ENCODE peak calls at places on chromosomes 7 and 10, in six cellular contexts. S, B, Y, L, O and T are unnamed samples. For H3K4me1, the result is how much of the 10 kb centered on the place peaks cover.

GRCh38 chr10:70672165-70672992 is at the start of gene ADAMTS14:
- DNase-seq in Y (peak), O (peak), S (no peak), B (no peak), L (peak), T (peak)

GRCh38 chr10:24209946-24210491 is 1.1 kb downstream of the KIAA1217 start:
- DNase-seq in B (peak), O (peak), Y (no peak), S (peak), L (no peak), T (peak)

GRCh38 chr10:101839421-101840063 is 4.1 kb downstream of the KCNIP2 start:
- DNase-seq in O (no peak), L (peak), S (peak), Y (peak), B (no peak), T (peak)

GRCh38 chr10:43203491-43204393 is 63.1 kb downstream of the RASGEF1A start:
- DNase-seq in O (no peak), S (no peak), B (no peak), L (peak), Y (peak), T (peak)

GRCh38 chr7:36048902-36049240 is 104.2 kb upstream of the EEPD1 start:
- DNase-seq in O (peak), S (peak), B (no peak), L (no peak), Y (no peak), T (no peak)

GRCh38 chr10:29204119-29204518 is 84.8 kb upstream of the LYZL1 start:
- DNase-seq in L (no peak), B (peak), S (no peak), Y (peak), O (no peak), T (peak)

GRCh38 chr7:133753513-133753912 is 373.6 kb upstream of the LRGUK start:
- DNase-seq in S (no peak), O (peak), Y (no peak), B (no peak), L (no peak), T (no peak)

GRCh38 chr10:125020871-125021270 is 78.9 kb downstream of the ZRANB1 start:
- DNase-seq in S (no peak), B (no peak), O (no peak), L (no peak), Y (no peak), T (no peak)

GRCh38 chr7:87100326-87100725 is 40.9 kb upstream of the ELAPOR2 start:
- DNase-seq in S (no peak), L (no peak), B (no peak), Y (no peak), O (no peak), T (no peak)

GRCh38 chr7:73612598-73613269 is 11.6 kb downstream of the MLXIPL start:
- DNase-seq in L (no peak), S (peak), O (peak), B (no peak), Y (peak), T (peak)

GRCh38 chr10:13969118-13969791 is 361.5 kb downstream of the FRMD4A start:
- DNase-seq in B (no peak), L (no peak), S (no peak), Y (no peak), O (peak), T (no peak)

GRCh38 chr7:38673795-38674194 is 42.6 kb upstream of the AMPH start:
- DNase-seq in B (no peak), O (peak), Y (no peak), S (peak), L (no peak), T (no peak)

GRCh38 chr10:35575640-35576039 is 29.5 kb upstream of the GJD4 start:
- DNase-seq in S (no peak), Y (no peak), O (no peak), B (no peak), L (no peak), T (no peak)

GRCh38 chr10:117534321-117535044 is 8.1 kb upstream of the EMX2 start:
- DNase-seq in O (no peak), L (no peak), S (no peak), Y (peak), B (no peak), T (peak)

GRCh38 chr7:80999771-81000170 is 80.9 kb upstream of the SEMA3C start:
- DNase-seq in L (no peak), Y (no peak), S (no peak), O (no peak), B (no peak), T (no peak)

GRCh38 chr10:97499561-97500296 is 1.0 kb downstream of the UBTD1 start:
- DNase-seq in S (peak), L (peak), B (peak), O (peak), Y (peak), T (no peak)

GRCh38 chr7:79176859-79177477 is 276.5 kb downstream of the MAGI2 start:
- DNase-seq in L (no peak), Y (peak), O (peak), S (peak), B (peak), T (no peak)

GRCh38 chr7:37578350-37578749 is 105.2 kb upstream of the GPR141 start:
- DNase-seq in Y (no peak), O (no peak), L (no peak), S (no peak), B (no peak), T (no peak)

GRCh38 chr7:8831386-8831785 is 398.0 kb downstream of the NXPH1 start:
- DNase-seq in O (peak), B (no peak), L (no peak), S (no peak), Y (no peak), T (no peak)

GRCh38 chr10:70880077-70880534 is 8.3 kb downstream of the PCBD1 start:
- DNase-seq in O (peak), L (peak), B (peak), Y (peak), S (peak), T (peak)

GRCh38 chr7:131255242-131255641 is 72.4 kb upstream of the MKLN1 start:
- DNase-seq in Y (no peak), O (no peak), L (no peak), S (no peak), B (no peak), T (no peak)

GRCh38 chr7:137923380-137923779 is 76.6 kb upstream of the DGKI start:
- DNase-seq in B (no peak), Y (no peak), O (peak), S (peak), L (no peak), T (no peak)

DNA sequence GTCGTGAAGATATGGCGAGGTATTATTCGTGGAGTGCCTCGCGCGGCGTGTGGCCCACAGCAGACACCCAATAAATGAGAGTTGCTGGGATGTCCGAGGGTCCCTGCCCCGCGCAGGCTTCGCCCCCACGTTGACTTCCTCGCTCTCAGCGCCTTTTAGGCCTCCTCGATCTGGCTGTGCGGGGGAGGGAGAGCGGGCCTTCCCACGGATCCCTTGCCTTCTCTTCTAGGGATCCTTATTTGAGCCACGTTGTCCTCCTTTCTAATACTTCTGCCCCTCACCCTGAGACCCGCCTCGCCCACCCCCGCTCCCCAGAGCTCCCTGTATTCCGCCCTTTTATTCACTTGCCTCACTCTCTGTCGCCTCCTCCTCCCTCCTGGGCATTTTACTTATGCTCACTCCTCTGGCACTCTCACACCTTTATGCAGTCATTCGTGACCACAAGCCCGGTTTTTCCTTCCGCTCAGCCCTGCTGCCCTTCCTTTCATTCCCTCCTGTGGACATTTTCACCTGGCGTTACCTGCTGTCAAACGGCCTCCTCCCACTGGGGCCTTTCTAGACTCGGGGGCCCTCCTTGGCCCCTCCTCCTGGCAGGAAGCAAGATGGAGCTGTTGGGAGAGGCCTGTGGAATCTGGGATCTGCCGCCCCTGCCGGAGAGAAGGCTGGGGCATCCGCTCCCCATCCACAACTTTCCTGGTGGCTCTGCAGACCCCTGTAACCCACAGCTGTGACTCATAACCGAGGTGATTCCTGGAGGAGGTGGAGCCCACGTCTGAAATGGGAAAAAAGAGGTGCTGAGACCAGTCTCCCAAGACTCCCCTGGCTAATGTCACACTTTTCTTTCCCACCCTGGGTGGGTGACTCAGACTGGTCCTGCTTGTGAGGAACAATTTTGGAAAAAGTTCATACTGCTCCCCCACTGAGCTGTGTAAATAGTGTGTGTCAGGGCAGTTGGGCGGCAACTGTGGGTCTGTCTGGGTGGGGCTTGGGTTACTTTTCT is 1.0 kb downstream of the VCL start:
- DNase-seq in Y (peak), S (peak), O (peak), L (peak), B (peak), T (peak)
- H3K4me1 ChIP-seq in Y (under half), S (under half), O (under half), L (under half), B (under half), T (under half)

GRCh38 chr10:26855186-26855585 is 5.6 kb downstream of the ABI1 start:
- DNase-seq in Y (no peak), O (peak), S (peak), B (no peak), L (no peak), T (no peak)
- H3K27ac ChIP-seq in Y (no peak), O (no peak), S (no peak), B (no peak), L (no peak), T (no peak)

DNA sequence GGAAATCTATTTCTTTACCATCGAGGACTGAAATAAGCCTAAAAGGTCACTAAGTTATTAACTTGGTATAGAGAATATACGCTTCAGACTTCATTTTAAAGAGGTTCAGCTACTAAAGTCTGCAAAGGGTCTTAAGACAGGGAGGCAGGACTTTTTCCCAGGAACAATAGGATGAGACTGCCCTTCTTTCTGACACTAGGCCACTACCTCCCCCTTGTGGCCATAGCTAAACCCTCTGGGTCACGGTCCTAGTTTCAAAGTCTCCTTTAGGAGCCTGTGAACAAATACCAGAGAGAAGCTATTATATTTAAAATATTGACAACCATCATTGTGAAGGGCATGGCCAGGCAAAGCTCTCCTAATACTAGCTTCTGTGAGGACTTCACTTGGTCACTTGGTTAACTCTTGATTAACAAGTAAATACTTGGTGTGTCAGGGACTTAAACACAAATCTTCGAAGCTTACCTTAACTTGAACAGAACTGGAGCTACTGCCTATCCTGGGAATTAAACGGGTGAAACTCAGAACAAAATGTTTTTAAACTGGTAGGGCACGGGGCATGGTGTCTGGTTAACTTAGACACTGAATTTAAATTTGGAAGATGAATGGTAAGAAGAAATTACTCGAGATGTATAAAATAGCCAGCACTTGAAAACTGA is 75.6 kb downstream of the CCDC6 start:
- DNase-seq in B (peak), O (peak), S (peak), L (no peak), Y (peak), T (peak)
- H3K4me1 ChIP-seq in B (under half), O (under half), S (under half), L (under half), Y (under half), T (under half)

DNA sequence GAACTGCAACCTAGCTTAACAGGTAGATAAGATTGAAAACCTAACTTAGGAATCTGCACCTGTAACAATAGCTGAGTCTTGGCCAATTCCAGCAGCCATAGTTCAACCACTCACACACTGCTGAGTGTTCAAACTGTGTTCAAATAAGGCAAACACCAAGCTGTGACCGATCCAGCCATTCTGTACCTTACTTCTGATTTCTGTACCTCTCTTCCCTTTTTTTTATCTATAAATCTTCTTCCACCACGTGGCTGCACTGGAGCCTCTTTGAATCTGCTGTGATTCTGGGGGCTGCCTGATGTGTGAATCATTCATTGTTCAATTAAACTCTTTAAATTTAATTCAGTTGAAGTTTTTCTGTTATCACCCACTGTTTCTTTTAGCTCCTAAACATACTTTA is 15.7 kb upstream of the FOXL3 start:
- DNase-seq in S (no peak), B (no peak), O (no peak), Y (no peak), L (no peak), T (no peak)
- H3K27ac ChIP-seq in S (no peak), B (no peak), O (no peak), Y (no peak), L (no peak), T (no peak)

GRCh38 chr7:6231184-6231583 is 41.2 kb downstream of the CYTH3 start:
- DNase-seq in O (no peak), L (no peak), S (no peak), Y (peak), B (no peak), T (no peak)
- H3K4me1 ChIP-seq in O (under half), L (under half), S (under half), Y (under half), B (half or more), T (under half)

GRCh38 chr7:44063894-44064651 is 1.3 kb downstream of the PGAM2 start:
- DNase-seq in Y (peak), S (no peak), B (no peak), O (no peak), L (no peak), T (peak)
- H3K27ac ChIP-seq in Y (no peak), S (no peak), B (peak), O (no peak), L (peak), T (no peak)